ENCODE peak calls at places on chromosomes 2 and 18, in four cellular contexts. U is brain microvascular endothelial cell, J is iPS-NIHi11, E is AG10803. Q is an unnamed sample.
A peak's percentile ranks its signal among the peaks of the same experiment; 100 is the strongest.

GRCh38 chr2:209943776-209944175 is 58.7 kb upstream of the RPE start:
- DNase-seq in U (no peak), J (no peak), E (no peak), Q (no peak)

GRCh38 chr2:216210711-216211131 is 101.6 kb downstream of the XRCC5 start:
- DNase-seq in U (no peak), E (peak; percentile 82), J (no peak), Q (peak; percentile 44)

GRCh38 chr2:119255760-119256573 is 32.3 kb downstream of the STEAP3 start:
- DNase-seq in E (peak; percentile 97), J (peak; percentile 44), U (peak; percentile 94), Q (peak; percentile 99)

GRCh38 chr2:64296695-64297346 is 152.6 kb upstream of the PELI1 start:
- DNase-seq in J (no peak), U (no peak), E (no peak), Q (peak; percentile 5)

GRCh38 chr2:47559079-47559684 is 156.2 kb downstream of the MSH2 start:
- DNase-seq in E (no peak), U (peak; percentile 12), J (peak; percentile 35), Q (peak; percentile 12)

GRCh38 chr18:56276466-56276865 is 361.9 kb downstream of the TXNL1 start:
- DNase-seq in E (no peak), J (no peak), U (no peak), Q (no peak)

GRCh38 chr18:59986139-59986538 is 86.3 kb downstream of the PMAIP1 start:
- DNase-seq in J (no peak), U (no peak), E (no peak), Q (no peak)

GRCh38 chr2:193824474-193824873 is 1629.7 kb upstream of the TMEFF2 start:
- DNase-seq in U (peak; percentile 40), E (no peak), J (no peak), Q (peak; percentile 62)

GRCh38 chr18:50819027-50819726 is 639 bp downstream of the MRO start:
- DNase-seq in J (peak; percentile 72), U (no peak), E (peak; percentile 17), Q (peak; percentile 9)

GRCh38 chr2:223108376-223109100 is 56.5 kb downstream of the KCNE4 start:
- DNase-seq in E (peak; percentile 69), U (peak; percentile 18), J (no peak), Q (peak; percentile 94)

GRCh38 chr2:112640800-112641675 is 4.7 kb upstream of the SLC20A1 start:
- DNase-seq in U (peak; percentile 81), E (peak; percentile 84), J (no peak), Q (peak; percentile 85)

GRCh38 chr2:18268400-18268799 is 292.1 kb downstream of the RDH14 start:
- DNase-seq in U (peak; percentile 29), J (no peak), E (no peak), Q (no peak)

GRCh38 chr2:40138327-40138726 is 313.6 kb downstream of the SLC8A1 start:
- DNase-seq in J (no peak), E (peak; percentile 62), U (no peak), Q (no peak)

GRCh38 chr18:67504739-67505138 is 11.8 kb downstream of the DSEL start:
- DNase-seq in J (no peak), E (no peak), U (no peak), Q (no peak)

GRCh38 chr18:13629841-13630747 is 96.3 kb downstream of the FAM210A start:
- DNase-seq in U (peak; percentile 62), J (peak; percentile 85), E (peak; percentile 54), Q (peak; percentile 46)

GRCh38 chr2:84919885-84920580 is 14.6 kb downstream of the TMSB10 start:
- DNase-seq in E (peak; percentile 98), J (no peak), U (peak; percentile 97), Q (peak; percentile 96)

GRCh38 chr2:53819627-53820026 is 32.8 kb downstream of the ERLEC1 start:
- DNase-seq in E (no peak), U (no peak), J (no peak), Q (no peak)

GRCh38 chr2:55157474-55157884 is 74.6 kb downstream of the CLHC1 start:
- DNase-seq in J (no peak), E (peak; percentile 58), U (no peak), Q (no peak)

GRCh38 chr18:56285387-56286055 is 352.9 kb downstream of the TXNL1 start:
- DNase-seq in E (peak; percentile 77), U (no peak), J (no peak), Q (peak; percentile 6)

GRCh38 chr2:157178865-157179264 is 78.6 kb upstream of the GALNT5 start:
- DNase-seq in E (no peak), U (no peak), J (peak; percentile 22), Q (no peak)

GRCh38 chr2:225598426-225598825 is 198.9 kb downstream of the NYAP2 start:
- DNase-seq in J (no peak), U (no peak), E (no peak), Q (peak; percentile 49)

GRCh38 chr2:68448671-68449394 is 18.3 kb downstream of the FBXO48 start:
- DNase-seq in J (no peak), E (no peak), U (no peak), Q (no peak)

GRCh38 chr2:190182071-190182524 is 119.6 kb upstream of the MSTN start:
- DNase-seq in E (no peak), U (no peak), J (no peak), Q (no peak)

GRCh38 chr2:112162956-112163355 is 24.8 kb downstream of the FBLN7 start:
- DNase-seq in E (no peak), U (no peak), J (no peak), Q (no peak)

GRCh38 chr2:215530191-215530968 is 94.5 kb upstream of the FN1 start:
- DNase-seq in J (no peak), U (no peak), E (peak; percentile 9), Q (peak; percentile 36)

GRCh38 chr2:156339110-156339847 is 6.8 kb upstream of the NR4A2 start:
- DNase-seq in E (no peak), J (no peak), U (no peak), Q (no peak)

GRCh38 chr2:16442971-16443370 is 222.7 kb downstream of the CYRIA start:
- DNase-seq in E (no peak), J (no peak), U (no peak), Q (no peak)

GRCh38 chr2:35946431-35946991 is 409.1 kb upstream of the CRIM1 start:
- DNase-seq in U (no peak), J (no peak), E (no peak), Q (no peak)

GRCh38 chr2:202172439-202173191 is 65.8 kb downstream of the SUMO1 start:
- DNase-seq in J (no peak), U (no peak), E (no peak), Q (peak; percentile 42)

GRCh38 chr18:10127721-10128120 is 213.9 kb downstream of the VAPA start:
- DNase-seq in J (no peak), E (no peak), U (no peak), Q (no peak)

GRCh38 chr2:12979066-12979465 is 262.3 kb downstream of the TRIB2 start:
- DNase-seq in E (peak; percentile 27), U (no peak), J (no peak), Q (peak; percentile 8)

GRCh38 chr2:18378020-18378653 is 182.3 kb downstream of the RDH14 start:
- DNase-seq in J (peak; percentile 60), E (peak; percentile 33), U (peak; percentile 53), Q (peak; percentile 43)

GRCh38 chr2:42840141-42840540 is 47.8 kb upstream of the HAAO start:
- DNase-seq in J (no peak), U (no peak), E (no peak), Q (no peak)

GRCh38 chr18:57445488-57446319 is 10.5 kb downstream of the ONECUT2 start:
- DNase-seq in E (no peak), J (no peak), U (no peak), Q (no peak)

GRCh38 chr2:134470561-134471168 is 216.8 kb downstream of the MGAT5 start:
- DNase-seq in E (no peak), U (no peak), J (no peak), Q (no peak)

GRCh38 chr2:46848446-46848845 is 67.2 kb downstream of the MCFD2 start:
- DNase-seq in J (no peak), U (no peak), E (peak; percentile 79), Q (peak; percentile 68)

GRCh38 chr2:159807183-159808037 is 9.4 kb upstream of the CD302 start:
- DNase-seq in E (peak; percentile 45), J (peak; percentile 77), U (peak; percentile 51), Q (peak; percentile 53)

Q was measured in amniotic epithelial cell.